ENCODE peak calls at places on chromosomes 1 and 21, in five cellular contexts. N is breast epithelium, M is vagina, D is Panc1, K is OCI-LY7. F is an unnamed sample.

GRCh38 chr21:20720623-20721022 is 277.6 kb upstream of the NCAM2 start:
- DNase-seq in N (no peak), M (no peak), D (no peak), K (no peak), F (no peak)

GRCh38 chr1:27682351-27682944 is 10.5 kb upstream of the IFI6 start:
- DNase-seq in N (no peak), M (no peak), D (no peak), K (no peak), F (no peak)

GRCh38 chr21:29265690-29266479 is 32.8 kb upstream of the BACH1 start:
- DNase-seq in N (no peak), M (no peak), D (no peak), K (no peak), F (no peak)

GRCh38 chr1:33302325-33302724 is 18.6 kb downstream of the A3GALT2 start:
- DNase-seq in N (no peak), M (no peak), D (no peak), K (peak), F (no peak)

GRCh38 chr1:147337040-147337439 is 94.6 kb downstream of the CHD1L start:
- DNase-seq in N (no peak), M (no peak), D (no peak), K (no peak), F (no peak)

GRCh38 chr1:225882008-225882698 is at the start of gene TMEM63A:
- DNase-seq in N (peak), M (no peak), D (no peak), K (peak), F (peak)

GRCh38 chr1:225617479-225617878 is 35.4 kb downstream of the ENAH start:
- DNase-seq in N (no peak), M (no peak), D (no peak), K (no peak), F (no peak)

GRCh38 chr1:156319664-156320063 is 18.4 kb downstream of the CCT3 start:
- DNase-seq in N (no peak), M (no peak), D (no peak), K (peak), F (no peak)

GRCh38 chr1:149849947-149850360 is 49.4 kb upstream of the BOLA1 start:
- DNase-seq in N (no peak), M (no peak), D (no peak), K (peak), F (no peak)

GRCh38 chr1:206114692-206115430 is 2.3 kb downstream of the AVPR1B start:
- DNase-seq in N (no peak), M (no peak), D (no peak), K (no peak), F (no peak)

GRCh38 chr21:32048353-32048752 is 175.5 kb downstream of the HUNK start:
- DNase-seq in N (no peak), M (no peak), D (no peak), K (no peak), F (no peak)

GRCh38 chr1:84944767-84945486 is 51.9 kb upstream of the LPAR3 start:
- DNase-seq in N (peak), M (no peak), D (peak), K (peak), F (peak)

GRCh38 chr1:50275564-50275963 is 147.7 kb downstream of the DMRTA2 start:
- DNase-seq in N (no peak), M (no peak), D (no peak), K (no peak), F (no peak)

GRCh38 chr1:19035356-19036048 is 79.0 kb upstream of the IFFO2 start:
- DNase-seq in N (no peak), M (peak), D (no peak), K (peak), F (no peak)

GRCh38 chr1:240466509-240466908 is 145.4 kb downstream of the GREM2 start:
- DNase-seq in N (no peak), M (no peak), D (no peak), K (no peak), F (no peak)

GRCh38 chr1:158290571-158290935 is 830 bp downstream of the CD1C start:
- DNase-seq in N (no peak), M (no peak), D (no peak), K (peak), F (no peak)

GRCh38 chr1:92480200-92480812 is 6.4 kb downstream of the GFI1 start:
- DNase-seq in N (no peak), M (no peak), D (no peak), K (no peak), F (no peak)

GRCh38 chr1:218472885-218473284 is 127.7 kb downstream of the TGFB2 start:
- DNase-seq in N (no peak), M (no peak), D (no peak), K (no peak), F (no peak)

GRCh38 chr1:112046630-112047029 is 57.2 kb upstream of the KCND3 start:
- DNase-seq in N (no peak), M (no peak), D (no peak), K (no peak), F (no peak)

GRCh38 chr1:182143825-182144661 is 82.5 kb upstream of the ZNF648 start:
- DNase-seq in N (peak), M (no peak), D (no peak), K (no peak), F (no peak)

GRCh38 chr1:12167493-12168429 is 970 bp downstream of the TNFRSF1B start:
- DNase-seq in N (no peak), M (no peak), D (no peak), K (no peak), F (no peak)

GRCh38 chr1:167715653-167716302 is 6.0 kb upstream of the MPZL1 start:
- DNase-seq in N (no peak), M (no peak), D (no peak), K (no peak), F (no peak)

GRCh38 chr1:6502000-6502891 is 10.8 kb upstream of the PLEKHG5 start:
- DNase-seq in N (no peak), M (no peak), D (no peak), K (no peak), F (no peak)

GRCh38 chr1:16082283-16083038 is 9.0 kb upstream of the FAM131C start:
- DNase-seq in N (no peak), M (no peak), D (no peak), K (peak), F (no peak)

GRCh38 chr1:232826318-232826717 is 21.1 kb downstream of the MAP10 start:
- DNase-seq in N (no peak), M (no peak), D (no peak), K (no peak), F (no peak)

GRCh38 chr1:23567996-23568607 is 8.8 kb upstream of the ID3 start:
- DNase-seq in N (no peak), M (no peak), D (no peak), K (no peak), F (no peak)

GRCh38 chr1:81351864-81352263 is 448.9 kb upstream of the ADGRL2 start:
- DNase-seq in N (no peak), M (no peak), D (no peak), K (no peak), F (no peak)

GRCh38 chr1:14681182-14681581 is 82.7 kb downstream of the KAZN start:
- DNase-seq in N (no peak), M (no peak), D (no peak), K (no peak), F (no peak)

GRCh38 chr1:173255214-173255813 is 48.2 kb upstream of the TNFSF4 start:
- DNase-seq in N (no peak), M (no peak), D (no peak), K (peak), F (peak)

GRCh38 chr1:91018006-91018405 is 3.8 kb downstream of the ZNF644 start:
- DNase-seq in N (no peak), M (no peak), D (no peak), K (peak), F (no peak)

GRCh38 chr1:158101455-158101854 is 79.2 kb upstream of the CD1D start:
- DNase-seq in N (no peak), M (no peak), D (no peak), K (no peak), F (no peak)

GRCh38 chr1:226002667-226003501 is 3.7 kb upstream of the SDE2 start:
- DNase-seq in N (peak), M (no peak), D (no peak), K (no peak), F (no peak)

GRCh38 chr1:155210304-155210703 is 1.8 kb downstream of the MTX1 start:
- DNase-seq in N (no peak), M (no peak), D (no peak), K (no peak), F (no peak)

GRCh38 chr1:66374148-66374547 is 159.8 kb upstream of the SGIP1 start:
- DNase-seq in N (no peak), M (no peak), D (no peak), K (no peak), F (no peak)

DNA sequence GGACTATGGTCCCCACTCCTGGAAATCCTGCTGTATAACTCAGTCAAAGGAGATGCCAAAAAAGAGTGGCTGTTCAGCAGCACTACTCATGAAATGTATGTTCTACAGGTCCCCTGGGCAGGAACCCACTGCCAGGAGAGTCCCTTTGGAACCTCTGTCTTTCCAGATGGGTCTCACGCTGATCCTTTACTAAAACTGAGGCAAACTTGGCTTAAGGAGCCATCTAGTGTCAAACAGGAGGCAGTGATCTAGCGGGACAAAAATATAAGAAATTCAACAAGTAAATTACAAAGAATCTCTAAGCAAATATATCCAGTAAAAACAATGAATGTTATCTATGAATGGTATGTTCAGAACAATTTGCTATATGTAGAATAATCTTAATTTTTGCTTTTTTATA is 80.5 kb upstream of the PRMT6 start:
- DNase-seq in N (no peak), M (no peak), D (no peak), K (peak), F (no peak)
- TF ChIP-seq CTCF in N (no peak), M (no peak), D (peak), K (peak), F (no peak)

GRCh38 chr1:153503766-153504165 is 32.0 kb downstream of the S100A6 start:
- DNase-seq in N (no peak), M (peak), D (no peak), K (no peak), F (no peak)
- H3K4me3 ChIP-seq in N (no peak), M (no peak), D (no peak), K (no peak), F (no peak)

GRCh38 chr1:248825909-248826760 is at the start of gene SH3BP5L:
- DNase-seq in N (peak), M (no peak), D (peak), K (peak), F (peak)

GRCh38 chr1:248825136-248825535 is 579 bp downstream of the SH3BP5L start:
- DNase-seq in N (no peak), M (no peak), D (no peak), K (no peak), F (no peak)

GRCh38 chr1:248825573-248825908 is 174 bp downstream of the SH3BP5L start:
- DNase-seq in N (no peak), M (no peak), D (no peak), K (no peak), F (no peak)

GRCh38 chr1:248831842-248832241 is 6.1 kb upstream of the SH3BP5L start:
- DNase-seq in N (no peak), M (no peak), D (no peak), K (no peak), F (no peak)

GRCh38 chr1:248828845-248829244 is 3.1 kb upstream of the SH3BP5L start:
- DNase-seq in N (no peak), M (no peak), D (no peak), K (no peak), F (no peak)
- H3K27ac ChIP-seq in N (no peak), M (no peak), D (no peak), K (no peak), F (peak)

GRCh38 chr1:29689372-29690030 is 453.2 kb downstream of the PTPRU start:
- DNase-seq in N (no peak), M (no peak), D (no peak), K (no peak), F (no peak)
- TF ChIP-seq CTCF in N (no peak), M (no peak), D (no peak), K (no peak), F (no peak)

GRCh38 chr1:95233321-95233736 is 681 bp upstream of the RWDD3 start:
- DNase-seq in N (peak), M (no peak), D (no peak), K (no peak), F (no peak)

GRCh38 chr1:95230256-95230655 is 3.8 kb upstream of the RWDD3 start:
- DNase-seq in N (no peak), M (no peak), D (no peak), K (no peak), F (no peak)

GRCh38 chr1:95233737-95234493 is at the start of gene RWDD3:
- DNase-seq in N (peak), M (no peak), D (peak), K (peak), F (peak)

GRCh38 chr1:95230768-95231191 is 3.2 kb upstream of the RWDD3 start:
- DNase-seq in N (no peak), M (no peak), D (no peak), K (no peak), F (no peak)

DNA sequence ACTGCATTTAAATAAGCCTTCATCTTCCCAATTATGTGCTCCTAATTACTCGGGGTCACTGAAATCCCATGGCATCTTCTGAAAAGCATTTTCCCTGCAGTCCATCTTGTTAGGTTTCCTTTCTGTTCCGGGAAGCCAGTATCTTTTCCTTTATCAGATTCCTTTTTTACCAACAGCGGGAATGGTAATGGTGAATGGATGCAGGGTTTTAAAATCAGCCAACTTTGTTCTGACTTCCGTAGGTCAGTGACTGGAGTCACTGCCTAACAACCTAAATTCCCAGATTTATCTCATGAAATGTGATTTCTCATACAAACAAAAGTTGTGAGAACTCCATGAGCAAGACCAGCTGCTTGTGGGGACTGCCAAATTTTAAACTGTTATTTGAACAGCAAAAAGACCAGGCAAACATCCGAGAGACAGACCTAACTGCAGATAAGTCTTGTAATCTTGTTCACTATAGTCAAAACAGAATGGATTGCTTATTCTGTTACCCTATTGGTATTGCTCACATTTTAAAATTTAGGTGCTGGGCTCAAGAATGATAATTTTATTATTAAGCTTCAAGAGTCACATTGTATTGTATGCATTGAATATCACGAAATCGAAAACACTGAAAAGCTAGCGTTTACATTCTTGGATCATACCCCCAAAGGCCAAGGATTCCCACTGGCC is 1.2 kb upstream of the RWDD3 start:
- DNase-seq in N (no peak), M (no peak), D (no peak), K (no peak), F (no peak)
- H3K4me3 ChIP-seq in N (peak), M (peak), D (peak), K (no peak), F (peak)

GRCh38 chr1:164706596-164706995 is 147.6 kb downstream of the PBX1 start:
- DNase-seq in N (no peak), M (no peak), D (no peak), K (no peak), F (no peak)

GRCh38 chr1:164708596-164708995 is 149.6 kb downstream of the PBX1 start:
- DNase-seq in N (no peak), M (no peak), D (no peak), K (no peak), F (no peak)

GRCh38 chr1:164709108-164709507 is 150.1 kb downstream of the PBX1 start:
- DNase-seq in N (no peak), M (no peak), D (no peak), K (no peak), F (no peak)

GRCh38 chr1:164709541-164710287 is 150.7 kb downstream of the PBX1 start:
- DNase-seq in N (no peak), M (no peak), D (no peak), K (no peak), F (no peak)

GRCh38 chr1:164707868-164708331 is 148.9 kb downstream of the PBX1 start:
- DNase-seq in N (no peak), M (no peak), D (no peak), K (no peak), F (no peak)
- H3K27ac ChIP-seq in N (peak), M (peak), D (no peak), K (no peak), F (peak)

F was measured in AG04450.